ENCODE peak calls at places on chromosome X, in six cellular contexts. K is mesothelial cell of epicardium, W is fibroblast of pulmonary artery, A is pancreas, X is GM20000, M is gastrocnemius medialis. R is an unnamed sample.
A peak's percentile ranks its signal among the peaks of the same experiment; 100 is the strongest.

GRCh38 chrX:68829594-68830485 is 1.0 kb downstream of the EFNB1 start:
- DNase-seq in W (no peak), M (no peak), A (no peak), K (peak; percentile 26), X (no peak), R (peak; percentile 36)

GRCh38 chrX:107565916-107566602 is 62.3 kb upstream of the PRPS1 start:
- DNase-seq in K (no peak), M (no peak), A (peak; percentile 30), X (no peak), W (peak; percentile 31), R (no peak)

GRCh38 chrX:38636949-38637819 is 75.8 kb downstream of the TSPAN7 start:
- DNase-seq in W (no peak), X (no peak), M (peak; percentile 36), A (peak; percentile 63), K (no peak), R (no peak)

GRCh38 chrX:13048265-13048664 is 3.8 kb upstream of the FAM9C start:
- DNase-seq in K (no peak), A (no peak), W (no peak), M (no peak), X (no peak), R (no peak)

GRCh38 chrX:16931371-16931770 is 15.1 kb upstream of the REPS2 start:
- DNase-seq in W (no peak), M (no peak), A (no peak), X (no peak), K (no peak), R (no peak)

GRCh38 chrX:75746891-75747639 is 38.0 kb downstream of the MAGEE2 start:
- DNase-seq in A (peak; percentile 47), M (no peak), K (no peak), X (peak; percentile 35), W (peak; percentile 11), R (peak; percentile 64)

GRCh38 chrX:70970482-70970999 is 39.6 kb upstream of the SLC7A3 start:
- DNase-seq in W (peak; percentile 37), A (no peak), K (no peak), X (peak; percentile 12), M (no peak), R (no peak)

GRCh38 chrX:106300239-106300638 is 132.1 kb downstream of the PWWP3B start:
- DNase-seq in M (no peak), W (peak; percentile 4), A (no peak), X (no peak), K (no peak), R (no peak)

GRCh38 chrX:48472851-48473717 is 2.9 kb upstream of the FTSJ1 start:
- DNase-seq in A (no peak), M (no peak), W (no peak), X (no peak), K (no peak), R (no peak)

GRCh38 chrX:127457161-127457560 is 595.0 kb downstream of the ACTRT1 start:
- DNase-seq in K (no peak), W (no peak), A (no peak), X (no peak), M (no peak), R (no peak)

GRCh38 chrX:68711845-68712244 is 64.4 kb downstream of the STARD8 start:
- DNase-seq in X (no peak), W (no peak), A (no peak), K (no peak), M (no peak), R (no peak)

GRCh38 chrX:94288972-94289371 is 615.0 kb downstream of the FAM133A start:
- DNase-seq in W (no peak), K (no peak), M (no peak), A (no peak), X (no peak), R (no peak)

GRCh38 chrX:94288325-94288724 is 614.3 kb downstream of the FAM133A start:
- DNase-seq in A (no peak), K (no peak), M (no peak), X (no peak), W (no peak), R (no peak)
- TF ChIP-seq CTCF in A (no peak), K (no peak), M (no peak), X (no peak), W (no peak), R (no peak)

DNA sequence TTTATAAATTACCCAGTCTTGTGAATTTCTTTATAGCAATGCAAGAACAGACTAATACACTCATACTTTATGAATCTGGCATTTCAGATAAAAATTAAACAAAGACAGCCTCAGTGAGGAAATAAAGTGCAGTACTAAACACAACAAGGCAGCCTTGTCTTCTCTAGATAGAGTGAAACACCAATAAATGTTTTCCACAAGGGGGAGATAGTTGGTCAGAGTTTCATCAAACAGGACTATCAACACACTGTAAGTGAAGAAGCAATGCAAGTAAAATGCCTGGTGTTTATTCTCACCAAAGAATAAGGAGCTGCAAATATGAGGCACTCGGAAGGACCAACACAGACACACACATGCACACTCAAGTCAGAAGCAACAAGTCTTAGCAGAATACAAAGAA is 62.8 kb downstream of the FAM9B start:
- DNase-seq in X (no peak), K (no peak), W (peak; percentile 75), M (no peak), A (no peak), R (no peak)
- TF ChIP-seq CTCF in X (no peak), K (no peak), W (peak; percentile 41), M (peak; percentile 28), A (no peak), R (no peak)

DNA sequence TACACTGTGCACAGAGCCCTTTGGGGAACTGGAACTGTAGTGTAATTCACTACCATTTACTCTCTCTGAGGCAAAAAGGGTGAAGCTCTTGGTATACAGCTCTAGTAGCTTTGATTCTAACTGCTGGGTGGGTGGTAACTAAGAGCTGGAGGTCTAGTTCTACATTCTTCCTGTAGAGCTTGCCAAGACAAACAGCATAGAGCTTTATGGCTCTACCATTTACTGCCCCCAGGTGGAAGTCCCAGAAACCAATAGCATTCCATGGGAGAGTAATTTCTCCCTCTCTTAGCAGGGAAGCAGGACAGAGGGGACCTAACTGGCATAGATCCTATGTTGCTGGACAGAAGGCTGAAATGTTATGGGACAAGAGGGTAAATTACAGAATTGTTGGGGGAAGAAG is 26.7 kb downstream of the HDAC8 start:
- DNase-seq in K (no peak), A (no peak), W (peak; percentile 37), M (no peak), X (no peak), R (no peak)
- TF ChIP-seq CTCF in K (no peak), A (no peak), W (peak; percentile 26), M (no peak), X (no peak), R (no peak)

GRCh38 chrX:74531081-74531480 is 83.3 kb downstream of the RLIM start:
- DNase-seq in A (no peak), K (no peak), M (no peak), W (no peak), X (no peak), R (no peak)
- TF ChIP-seq CTCF in A (no peak), K (no peak), M (no peak), W (no peak), X (no peak), R (no peak)

DNA sequence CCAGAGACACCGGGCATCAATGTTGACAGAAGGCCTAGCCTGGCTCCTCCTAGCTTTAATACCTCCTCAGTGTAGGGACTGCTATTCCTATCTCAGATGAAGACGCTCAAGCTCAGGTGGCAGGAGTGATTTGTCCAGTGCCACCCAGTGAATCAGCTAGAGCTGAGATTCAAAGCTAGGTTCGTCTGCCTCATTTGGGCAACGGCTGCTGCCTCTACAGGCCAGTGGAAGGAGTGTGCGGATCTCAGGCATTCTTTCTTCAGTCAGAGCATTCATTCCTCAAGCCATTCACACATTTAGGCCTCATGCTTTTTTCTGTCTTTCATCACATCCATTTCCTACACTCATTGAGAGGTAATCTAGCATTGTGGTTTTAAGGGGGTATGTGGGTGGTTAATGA is 7.3 kb downstream of the TSR2 start:
- DNase-seq in K (no peak), X (no peak), A (no peak), M (no peak), W (peak; percentile 13), R (no peak)
- TF ChIP-seq CTCF in K (no peak), X (no peak), A (no peak), M (no peak), W (peak; percentile 12), R (no peak)

GRCh38 chrX:54248309-54248708 is 65.3 kb upstream of the FAM120C start:
- DNase-seq in K (no peak), A (no peak), M (no peak), W (peak; percentile 45), X (peak; percentile 2), R (no peak)
- TF ChIP-seq CTCF in K (no peak), A (no peak), M (no peak), W (peak; percentile 36), X (no peak), R (no peak)

GRCh38 chrX:112642349-112642748 is 37.4 kb downstream of the LHFPL1 start:
- DNase-seq in A (no peak), K (no peak), M (no peak), W (peak; percentile 74), X (peak; percentile 16), R (peak; percentile 18)
- TF ChIP-seq CTCF in A (peak; percentile 48), K (peak; percentile 80), M (peak; percentile 71), W (peak; percentile 66), X (no peak), R (peak; percentile 58)

DNA sequence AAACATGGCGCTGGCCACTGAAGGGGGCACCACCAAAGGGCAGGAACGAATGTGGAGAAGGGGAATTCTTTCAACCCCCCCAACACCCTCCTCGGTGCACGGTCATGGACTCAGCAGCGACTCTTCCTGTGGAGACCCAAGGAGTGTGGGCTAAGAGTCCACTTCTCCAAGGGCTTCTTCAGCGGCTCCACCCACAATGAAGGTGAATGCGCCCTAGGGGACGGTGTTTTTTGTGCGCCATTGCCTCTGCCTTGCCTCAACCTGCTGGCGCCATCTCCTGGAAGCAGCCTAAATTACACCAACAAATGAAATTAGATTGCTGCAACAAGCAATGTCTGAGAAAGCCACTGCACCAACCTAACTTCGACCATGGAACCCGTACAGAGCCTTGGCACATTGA is 169.2 kb upstream of the MAGEB18 start:
- DNase-seq in W (peak; percentile 49), A (peak; percentile 47), X (peak; percentile 1), K (no peak), M (no peak), R (peak; percentile 54)
- TF ChIP-seq CTCF in W (peak; percentile 53), A (peak; percentile 15), X (no peak), K (peak; percentile 22), M (no peak), R (peak; percentile 62)

GRCh38 chrX:80550722-80551121 is 130.5 kb downstream of the TENT5D start:
- DNase-seq in A (no peak), X (no peak), M (no peak), K (no peak), W (no peak), R (no peak)
- TF ChIP-seq CTCF in A (no peak), X (no peak), M (no peak), K (no peak), W (no peak), R (no peak)

GRCh38 chrX:136851526-136851925 is 29.0 kb downstream of the RBMX start:
- DNase-seq in K (no peak), M (no peak), W (no peak), X (no peak), A (no peak), R (no peak)

GRCh38 chrX:136849395-136849794 is 31.1 kb downstream of the RBMX start:
- DNase-seq in K (no peak), W (no peak), A (no peak), X (no peak), M (no peak), R (no peak)

GRCh38 chrX:136847874-136848273 is 32.7 kb downstream of the RBMX start:
- DNase-seq in A (no peak), X (no peak), M (no peak), K (no peak), W (no peak), R (no peak)

GRCh38 chrX:136856050-136856449 is 24.5 kb downstream of the RBMX start:
- DNase-seq in X (no peak), M (no peak), W (no peak), A (no peak), K (no peak), R (no peak)

GRCh38 chrX:136850441-136851175 is 29.9 kb downstream of the RBMX start:
- DNase-seq in X (no peak), A (no peak), K (no peak), W (peak; percentile 42), M (peak; percentile 40), R (no peak)
- TF ChIP-seq CTCF in X (no peak), A (no peak), K (no peak), W (no peak), M (no peak), R (no peak)